ENCODE peak calls at places on chromosome 3, in ten cellular contexts. One of them, this sample, is unnamed.
A peak's percentile ranks its signal among the peaks of the same experiment; 100 is the strongest.

GRCh38 chr3:69499899-69500316 is 114.0 kb upstream of the FRMD4B start:
- DNase-seq in right cardiac atrium: peak; percentile 74
- DNase-seq in SJCRH30: no peak
- DNase-seq in body of pancreas: peak; percentile 27
- DNase-seq in thoracic aorta: no peak
- DNase-seq in esophagus squamous epithelium: no peak
- DNase-seq in upper lobe of right lung: peak; percentile 72
- DNase-seq in CD8-positive, alpha-beta T cell: no peak
- DNase-seq in mammary epithelial cell: no peak
- DNase-seq in neuronal stem cell: no peak
- DNase-seq in this sample: no peak

GRCh38 chr3:189737071-189737470 is 105.9 kb downstream of the TP63 start:
- DNase-seq in right cardiac atrium: no peak
- DNase-seq in SJCRH30: no peak
- DNase-seq in body of pancreas: no peak
- DNase-seq in thoracic aorta: no peak
- DNase-seq in esophagus squamous epithelium: no peak
- DNase-seq in upper lobe of right lung: no peak
- DNase-seq in CD8-positive, alpha-beta T cell: no peak
- DNase-seq in mammary epithelial cell: no peak
- DNase-seq in neuronal stem cell: no peak
- DNase-seq in this sample: no peak

GRCh38 chr3:94101860-94102259 is 39.0 kb downstream of the NSUN3 start:
- DNase-seq in right cardiac atrium: no peak
- DNase-seq in SJCRH30: no peak
- DNase-seq in body of pancreas: no peak
- DNase-seq in thoracic aorta: no peak
- DNase-seq in esophagus squamous epithelium: no peak
- DNase-seq in upper lobe of right lung: no peak
- DNase-seq in CD8-positive, alpha-beta T cell: no peak
- DNase-seq in mammary epithelial cell: no peak
- DNase-seq in neuronal stem cell: no peak
- DNase-seq in this sample: no peak

GRCh38 chr3:146019508-146019907 is 141.5 kb downstream of the PLOD2 start:
- DNase-seq in right cardiac atrium: no peak
- DNase-seq in SJCRH30: no peak
- DNase-seq in body of pancreas: no peak
- DNase-seq in thoracic aorta: no peak
- DNase-seq in esophagus squamous epithelium: no peak
- DNase-seq in upper lobe of right lung: no peak
- DNase-seq in CD8-positive, alpha-beta T cell: no peak
- DNase-seq in mammary epithelial cell: peak; percentile 48
- DNase-seq in neuronal stem cell: no peak
- DNase-seq in this sample: no peak

GRCh38 chr3:13121553-13122001 is 48.3 kb upstream of the IQSEC1 start:
- DNase-seq in right cardiac atrium: no peak
- DNase-seq in SJCRH30: no peak
- DNase-seq in body of pancreas: no peak
- DNase-seq in thoracic aorta: no peak
- DNase-seq in esophagus squamous epithelium: no peak
- DNase-seq in upper lobe of right lung: no peak
- DNase-seq in CD8-positive, alpha-beta T cell: no peak
- DNase-seq in mammary epithelial cell: no peak
- DNase-seq in neuronal stem cell: no peak
- DNase-seq in this sample: no peak

GRCh38 chr3:148861277-148861869 is 3.7 kb upstream of the CPA3 start:
- DNase-seq in right cardiac atrium: no peak
- DNase-seq in SJCRH30: no peak
- DNase-seq in body of pancreas: no peak
- DNase-seq in thoracic aorta: no peak
- DNase-seq in esophagus squamous epithelium: no peak
- DNase-seq in upper lobe of right lung: no peak
- DNase-seq in CD8-positive, alpha-beta T cell: no peak
- DNase-seq in mammary epithelial cell: peak; percentile 26
- DNase-seq in neuronal stem cell: peak; percentile 9
- DNase-seq in this sample: peak; percentile 70

GRCh38 chr3:129164500-129164899 is 3.6 kb upstream of the ISY1 start:
- DNase-seq in right cardiac atrium: no peak
- DNase-seq in SJCRH30: no peak
- DNase-seq in body of pancreas: no peak
- DNase-seq in thoracic aorta: no peak
- DNase-seq in esophagus squamous epithelium: no peak
- DNase-seq in upper lobe of right lung: no peak
- DNase-seq in CD8-positive, alpha-beta T cell: no peak
- DNase-seq in mammary epithelial cell: no peak
- DNase-seq in neuronal stem cell: no peak
- DNase-seq in this sample: no peak

GRCh38 chr3:38588995-38589937 is 60.2 kb downstream of the SCN5A start:
- DNase-seq in right cardiac atrium: no peak
- DNase-seq in SJCRH30: no peak
- DNase-seq in body of pancreas: no peak
- DNase-seq in thoracic aorta: no peak
- DNase-seq in esophagus squamous epithelium: no peak
- DNase-seq in upper lobe of right lung: peak; percentile 42
- DNase-seq in CD8-positive, alpha-beta T cell: no peak
- DNase-seq in mammary epithelial cell: no peak
- DNase-seq in neuronal stem cell: no peak
- DNase-seq in this sample: no peak

GRCh38 chr3:183178833-183179549 is 16.5 kb upstream of the LAMP3 start:
- DNase-seq in right cardiac atrium: peak; percentile 24
- DNase-seq in SJCRH30: no peak
- DNase-seq in body of pancreas: peak; percentile 55
- DNase-seq in thoracic aorta: no peak
- DNase-seq in esophagus squamous epithelium: no peak
- DNase-seq in upper lobe of right lung: peak; percentile 92
- DNase-seq in CD8-positive, alpha-beta T cell: peak; percentile 45
- DNase-seq in mammary epithelial cell: peak; percentile 46
- DNase-seq in neuronal stem cell: peak; percentile 60
- DNase-seq in this sample: peak; percentile 48

GRCh38 chr3:40172560-40172959 is 136.9 kb upstream of the EIF1B start:
- DNase-seq in right cardiac atrium: no peak
- DNase-seq in SJCRH30: no peak
- DNase-seq in body of pancreas: no peak
- DNase-seq in thoracic aorta: no peak
- DNase-seq in esophagus squamous epithelium: no peak
- DNase-seq in upper lobe of right lung: no peak
- DNase-seq in CD8-positive, alpha-beta T cell: no peak
- DNase-seq in mammary epithelial cell: no peak
- DNase-seq in neuronal stem cell: no peak
- DNase-seq in this sample: no peak

GRCh38 chr3:142857056-142857455 is 31.8 kb downstream of the PCOLCE2 start:
- DNase-seq in right cardiac atrium: peak; percentile 53
- DNase-seq in SJCRH30: no peak
- DNase-seq in body of pancreas: peak; percentile 84
- DNase-seq in thoracic aorta: no peak
- DNase-seq in esophagus squamous epithelium: no peak
- DNase-seq in upper lobe of right lung: no peak
- DNase-seq in CD8-positive, alpha-beta T cell: no peak
- DNase-seq in mammary epithelial cell: peak; percentile 45
- DNase-seq in neuronal stem cell: no peak
- DNase-seq in this sample: no peak

GRCh38 chr3:45145681-45146614 is at the start of gene CDCP1:
- DNase-seq in right cardiac atrium: no peak
- DNase-seq in SJCRH30: no peak
- DNase-seq in body of pancreas: peak; percentile 80
- DNase-seq in thoracic aorta: no peak
- DNase-seq in esophagus squamous epithelium: no peak
- DNase-seq in upper lobe of right lung: peak; percentile 83
- DNase-seq in CD8-positive, alpha-beta T cell: no peak
- DNase-seq in mammary epithelial cell: peak; percentile 74
- DNase-seq in neuronal stem cell: no peak
- DNase-seq in this sample: no peak

GRCh38 chr3:71309886-71310285 is 273.6 kb downstream of the FOXP1 start:
- DNase-seq in right cardiac atrium: no peak
- DNase-seq in SJCRH30: no peak
- DNase-seq in body of pancreas: no peak
- DNase-seq in thoracic aorta: no peak
- DNase-seq in esophagus squamous epithelium: no peak
- DNase-seq in upper lobe of right lung: no peak
- DNase-seq in CD8-positive, alpha-beta T cell: no peak
- DNase-seq in mammary epithelial cell: no peak
- DNase-seq in neuronal stem cell: no peak
- DNase-seq in this sample: no peak

GRCh38 chr3:127473244-127474024 is 117.1 kb downstream of the TPRA1 start:
- DNase-seq in right cardiac atrium: no peak
- DNase-seq in SJCRH30: no peak
- DNase-seq in body of pancreas: peak; percentile 21
- DNase-seq in thoracic aorta: no peak
- DNase-seq in esophagus squamous epithelium: no peak
- DNase-seq in upper lobe of right lung: no peak
- DNase-seq in CD8-positive, alpha-beta T cell: no peak
- DNase-seq in mammary epithelial cell: no peak
- DNase-seq in neuronal stem cell: no peak
- DNase-seq in this sample: no peak

GRCh38 chr3:179263134-179263533 is 12.2 kb upstream of the KCNMB3 start:
- DNase-seq in right cardiac atrium: no peak
- DNase-seq in SJCRH30: no peak
- DNase-seq in body of pancreas: no peak
- DNase-seq in thoracic aorta: no peak
- DNase-seq in esophagus squamous epithelium: no peak
- DNase-seq in upper lobe of right lung: no peak
- DNase-seq in CD8-positive, alpha-beta T cell: no peak
- DNase-seq in mammary epithelial cell: no peak
- DNase-seq in neuronal stem cell: no peak
- DNase-seq in this sample: no peak
- H3K4me1 ChIP-seq in right cardiac atrium: no peaks in the 10 kb centered on the region
- H3K4me1 ChIP-seq in SJCRH30: no peaks in the 10 kb centered on the region
- H3K4me1 ChIP-seq in body of pancreas: peaks cover 9% of the 10 kb centered on the region
- H3K4me1 ChIP-seq in thoracic aorta: no peaks in the 10 kb centered on the region
- H3K4me1 ChIP-seq in esophagus squamous epithelium: no peaks in the 10 kb centered on the region
- H3K4me1 ChIP-seq in upper lobe of right lung: peaks cover 6% of the 10 kb centered on the region
- H3K4me1 ChIP-seq in CD8-positive, alpha-beta T cell: peaks cover 6% of the 10 kb centered on the region
- H3K4me1 ChIP-seq in mammary epithelial cell: no peaks in the 10 kb centered on the region
- H3K4me1 ChIP-seq in neuronal stem cell: no peaks in the 10 kb centered on the region
- H3K4me1 ChIP-seq in this sample: no peaks in the 10 kb centered on the region

GRCh38 chr3:90040554-90040953 is 933.1 kb downstream of the EPHA3 start:
- DNase-seq in right cardiac atrium: no peak
- DNase-seq in SJCRH30: no peak
- DNase-seq in body of pancreas: no peak
- DNase-seq in thoracic aorta: no peak
- DNase-seq in esophagus squamous epithelium: no peak
- DNase-seq in upper lobe of right lung: no peak
- DNase-seq in CD8-positive, alpha-beta T cell: no peak
- DNase-seq in mammary epithelial cell: no peak
- DNase-seq in neuronal stem cell: no peak
- DNase-seq in this sample: no peak
- H3K27ac ChIP-seq in right cardiac atrium: no peak overlapping the region
- H3K27ac ChIP-seq in SJCRH30: no peak overlapping the region
- H3K27ac ChIP-seq in body of pancreas: no peak overlapping the region
- H3K27ac ChIP-seq in thoracic aorta: no peak overlapping the region
- H3K27ac ChIP-seq in esophagus squamous epithelium: no peak overlapping the region
- H3K27ac ChIP-seq in upper lobe of right lung: no peak overlapping the region
- H3K27ac ChIP-seq in CD8-positive, alpha-beta T cell: no peak overlapping the region
- H3K27ac ChIP-seq in mammary epithelial cell: no peak overlapping the region
- H3K27ac ChIP-seq in neuronal stem cell: no peak overlapping the region
- H3K27ac ChIP-seq in this sample: no peak overlapping the region

DNA sequence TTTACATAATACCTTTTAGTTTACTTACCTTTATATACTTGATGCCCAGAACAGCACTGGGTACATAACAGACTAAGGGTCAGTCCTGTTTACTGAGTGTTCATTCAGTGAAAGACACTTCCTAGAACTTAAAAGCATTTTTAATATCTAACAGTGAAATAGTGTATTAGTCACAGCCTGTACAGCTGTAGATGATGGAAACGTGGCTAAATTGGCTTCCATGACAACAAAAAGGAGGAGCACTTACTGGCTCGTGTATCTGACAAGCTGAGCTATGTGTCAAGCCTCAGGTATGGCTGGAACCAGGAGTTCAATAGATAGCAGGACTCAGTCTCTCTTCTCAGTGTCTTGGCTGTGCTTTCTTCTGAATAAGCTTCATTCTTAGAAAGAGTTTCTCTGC is 40.2 kb downstream of the CMTM8 start:
- DNase-seq in right cardiac atrium: no peak
- DNase-seq in SJCRH30: no peak
- DNase-seq in body of pancreas: no peak
- DNase-seq in thoracic aorta: no peak
- DNase-seq in esophagus squamous epithelium: no peak
- DNase-seq in upper lobe of right lung: no peak
- DNase-seq in CD8-positive, alpha-beta T cell: no peak
- DNase-seq in mammary epithelial cell: peak; percentile 71
- DNase-seq in neuronal stem cell: no peak
- DNase-seq in this sample: no peak
- H3K4me1 ChIP-seq in right cardiac atrium: peaks cover 6% of the 10 kb centered on the region
- H3K4me1 ChIP-seq in SJCRH30: no peaks in the 10 kb centered on the region
- H3K4me1 ChIP-seq in body of pancreas: peaks cover 53% of the 10 kb centered on the region
- H3K4me1 ChIP-seq in thoracic aorta: no peaks in the 10 kb centered on the region
- H3K4me1 ChIP-seq in esophagus squamous epithelium: peaks cover 6% of the 10 kb centered on the region
- H3K4me1 ChIP-seq in upper lobe of right lung: peaks cover 26% of the 10 kb centered on the region
- H3K4me1 ChIP-seq in CD8-positive, alpha-beta T cell: no peaks in the 10 kb centered on the region
- H3K4me1 ChIP-seq in mammary epithelial cell: no peaks in the 10 kb centered on the region
- H3K4me1 ChIP-seq in neuronal stem cell: no peaks in the 10 kb centered on the region
- H3K4me1 ChIP-seq in this sample: no peaks in the 10 kb centered on the region

GRCh38 chr3:58398669-58399333 is 34.8 kb downstream of the PDHB start:
- DNase-seq in right cardiac atrium: no peak
- DNase-seq in SJCRH30: no peak
- DNase-seq in body of pancreas: no peak
- DNase-seq in thoracic aorta: no peak
- DNase-seq in esophagus squamous epithelium: no peak
- DNase-seq in upper lobe of right lung: no peak
- DNase-seq in CD8-positive, alpha-beta T cell: no peak
- DNase-seq in mammary epithelial cell: no peak
- DNase-seq in neuronal stem cell: no peak
- DNase-seq in this sample: peak; percentile 57

GRCh38 chr3:58408906-58409305 is 24.7 kb downstream of the PDHB start:
- DNase-seq in right cardiac atrium: no peak
- DNase-seq in SJCRH30: no peak
- DNase-seq in body of pancreas: no peak
- DNase-seq in thoracic aorta: no peak
- DNase-seq in esophagus squamous epithelium: no peak
- DNase-seq in upper lobe of right lung: no peak
- DNase-seq in CD8-positive, alpha-beta T cell: no peak
- DNase-seq in mammary epithelial cell: no peak
- DNase-seq in neuronal stem cell: no peak
- DNase-seq in this sample: no peak

GRCh38 chr3:58404396-58404795 is 29.2 kb downstream of the PDHB start:
- DNase-seq in right cardiac atrium: no peak
- DNase-seq in SJCRH30: no peak
- DNase-seq in body of pancreas: no peak
- DNase-seq in thoracic aorta: no peak
- DNase-seq in esophagus squamous epithelium: no peak
- DNase-seq in upper lobe of right lung: no peak
- DNase-seq in CD8-positive, alpha-beta T cell: no peak
- DNase-seq in mammary epithelial cell: peak; percentile 71
- DNase-seq in neuronal stem cell: no peak
- DNase-seq in this sample: peak; percentile 57

DNA sequence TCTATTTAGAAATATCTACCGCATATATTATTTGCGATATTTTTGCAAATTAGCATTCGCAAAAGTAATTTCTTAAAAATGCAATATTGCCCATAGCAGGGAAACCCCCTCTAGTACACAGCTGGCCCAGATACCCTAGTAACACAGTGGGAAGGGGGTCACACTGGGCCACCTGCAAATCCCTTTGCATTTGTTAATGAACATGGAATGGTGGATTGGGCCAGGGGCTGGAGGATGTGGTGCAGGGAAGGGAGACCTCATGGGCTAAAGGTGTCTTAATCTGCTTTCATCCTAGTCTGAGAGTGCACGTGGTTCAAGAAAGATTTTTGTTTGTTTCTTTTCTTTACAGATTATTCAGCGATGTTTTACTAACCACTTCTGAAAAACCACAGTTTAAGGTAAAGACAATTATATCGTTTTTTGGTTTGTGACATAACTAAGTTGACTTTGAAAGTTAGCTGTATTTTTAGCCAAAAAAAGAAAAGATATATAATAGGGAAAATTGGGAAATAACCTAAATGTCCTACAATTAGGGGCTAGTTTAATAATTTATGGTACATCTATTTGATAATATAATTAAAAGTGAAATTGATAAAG is 30.0 kb downstream of the PDHB start:
- DNase-seq in right cardiac atrium: no peak
- DNase-seq in SJCRH30: no peak
- DNase-seq in body of pancreas: no peak
- DNase-seq in thoracic aorta: no peak
- DNase-seq in esophagus squamous epithelium: no peak
- DNase-seq in upper lobe of right lung: no peak
- DNase-seq in CD8-positive, alpha-beta T cell: no peak
- DNase-seq in mammary epithelial cell: no peak
- DNase-seq in neuronal stem cell: no peak
- DNase-seq in this sample: no peak
- H3K27ac ChIP-seq in right cardiac atrium: no peak overlapping the region
- H3K27ac ChIP-seq in SJCRH30: no peak overlapping the region
- H3K27ac ChIP-seq in body of pancreas: no peak overlapping the region
- H3K27ac ChIP-seq in thoracic aorta: no peak overlapping the region
- H3K27ac ChIP-seq in esophagus squamous epithelium: no peak overlapping the region
- H3K27ac ChIP-seq in upper lobe of right lung: no peak overlapping the region
- H3K27ac ChIP-seq in CD8-positive, alpha-beta T cell: no peak overlapping the region
- H3K27ac ChIP-seq in mammary epithelial cell: no peak overlapping the region
- H3K27ac ChIP-seq in neuronal stem cell: no peak overlapping the region
- H3K27ac ChIP-seq in this sample: no peak overlapping the region